ENCODE peak calls at places on chromosome 20, in seven cellular contexts. R, U, I, X, L, M and J are unnamed samples. For H3K4me1, the result is how much of the 10 kb centered on the place peaks cover.

GRCh38 chr20:23050847-23051627 is 1.6 kb upstream of the THBD start:
- DNase-seq in R (peak), U (peak), I (peak), X (peak), L (peak), M (peak), J (peak)

GRCh38 chr20:22962567-22963439 is 72.3 kb upstream of the SSTR4 start:
- DNase-seq in R (no peak), U (no peak), I (no peak), X (no peak), L (no peak), M (no peak), J (peak)

GRCh38 chr20:8764289-8764962 is 304.5 kb upstream of the PLCB4 start:
- DNase-seq in R (no peak), U (no peak), I (no peak), X (no peak), L (no peak), M (no peak), J (peak)

GRCh38 chr20:805713-806112 is 27.8 kb upstream of the FAM110A start:
- DNase-seq in R (peak), U (peak), I (no peak), X (no peak), L (peak), M (no peak), J (peak)

GRCh38 chr20:6480328-6481030 is 287.0 kb upstream of the BMP2 start:
- DNase-seq in R (no peak), U (no peak), I (no peak), X (no peak), L (no peak), M (no peak), J (peak)

GRCh38 chr20:5000263-5001173 is 792 bp downstream of the SLC23A2 start:
- DNase-seq in R (peak), U (peak), I (peak), X (no peak), L (peak), M (peak), J (no peak)

GRCh38 chr20:17421493-17421892 is 109.7 kb downstream of the BFSP1 start:
- DNase-seq in R (peak), U (no peak), I (no peak), X (no peak), L (no peak), M (no peak), J (no peak)

GRCh38 chr20:20273281-20273680 is 94.6 kb upstream of the INSM1 start:
- DNase-seq in R (no peak), U (no peak), I (no peak), X (no peak), L (no peak), M (no peak), J (peak)

GRCh38 chr20:40265872-40266533 is 423.0 kb downstream of the MAFB start:
- DNase-seq in R (peak), U (peak), I (peak), X (peak), L (peak), M (no peak), J (peak)

GRCh38 chr20:13883425-13883824 is 98.6 kb downstream of the NDUFAF5 start:
- DNase-seq in R (no peak), U (no peak), I (no peak), X (no peak), L (no peak), M (no peak), J (no peak)

GRCh38 chr20:59565768-59566461 is 38.4 kb upstream of the PHACTR3 start:
- DNase-seq in R (no peak), U (no peak), I (no peak), X (no peak), L (no peak), M (no peak), J (no peak)

GRCh38 chr20:63689046-63690000 is 7.1 kb upstream of the TNFRSF6B start:
- DNase-seq in R (no peak), U (no peak), I (no peak), X (no peak), L (no peak), M (no peak), J (no peak)

GRCh38 chr20:4225778-4226177 is 210.4 kb upstream of the RNF24 start:
- DNase-seq in R (no peak), U (peak), I (no peak), X (peak), L (no peak), M (no peak), J (peak)

GRCh38 chr20:37316775-37317170 is 27.3 kb downstream of the MANBAL start:
- DNase-seq in R (no peak), U (no peak), I (no peak), X (no peak), L (no peak), M (no peak), J (no peak)

DNA sequence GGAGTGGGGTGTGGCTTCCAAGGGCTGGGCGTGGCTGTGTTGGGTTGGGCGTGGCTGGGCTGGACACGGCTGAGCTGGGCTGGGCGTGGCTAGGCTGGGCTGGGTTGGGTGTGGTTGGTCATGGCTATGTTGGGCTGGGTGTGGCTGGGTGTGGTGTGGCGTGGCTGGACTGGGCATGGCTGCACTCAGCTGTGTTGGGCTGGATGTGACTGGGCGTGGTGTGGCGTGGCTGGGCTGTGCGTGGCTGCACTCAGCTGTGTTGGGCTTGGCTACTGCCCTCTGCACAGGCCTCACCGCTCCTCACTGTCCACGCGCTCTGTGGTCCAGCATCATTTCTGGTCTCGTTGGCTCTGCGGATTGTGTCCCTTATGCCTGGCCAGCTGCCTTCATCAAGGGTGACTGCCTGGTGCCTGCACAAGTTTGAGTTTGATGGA is 43.5 kb upstream of the SLCO4A1 start:
- DNase-seq in R (no peak), U (no peak), I (no peak), X (no peak), L (no peak), M (no peak), J (peak)
- H3K4me1 ChIP-seq in R (under half), U (under half), I (under half), X (under half), L (under half), M (under half), J (half or more)

GRCh38 chr20:36154696-36155628 is at the start of gene EPB41L1:
- DNase-seq in R (peak), U (peak), I (peak), X (no peak), L (peak), M (peak), J (peak)
- H3K9ac ChIP-seq in R (peak), U (peak), I (peak), X (no peak), L (peak), M (no peak), J (peak)

GRCh38 chr20:53783768-53784167 is 190.1 kb upstream of the ZNF217 start:
- DNase-seq in R (no peak), U (no peak), I (no peak), X (no peak), L (no peak), M (no peak), J (no peak)

GRCh38 chr20:53785320-53785719 is 191.7 kb upstream of the ZNF217 start:
- DNase-seq in R (no peak), U (no peak), I (no peak), X (no peak), L (no peak), M (no peak), J (peak)

GRCh38 chr20:53786445-53787267 is 193.0 kb upstream of the ZNF217 start:
- DNase-seq in R (peak), U (no peak), I (no peak), X (peak), L (no peak), M (no peak), J (peak)

GRCh38 chr20:53788253-53789022 is 194.8 kb upstream of the ZNF217 start:
- DNase-seq in R (no peak), U (no peak), I (no peak), X (no peak), L (no peak), M (no peak), J (no peak)

DNA sequence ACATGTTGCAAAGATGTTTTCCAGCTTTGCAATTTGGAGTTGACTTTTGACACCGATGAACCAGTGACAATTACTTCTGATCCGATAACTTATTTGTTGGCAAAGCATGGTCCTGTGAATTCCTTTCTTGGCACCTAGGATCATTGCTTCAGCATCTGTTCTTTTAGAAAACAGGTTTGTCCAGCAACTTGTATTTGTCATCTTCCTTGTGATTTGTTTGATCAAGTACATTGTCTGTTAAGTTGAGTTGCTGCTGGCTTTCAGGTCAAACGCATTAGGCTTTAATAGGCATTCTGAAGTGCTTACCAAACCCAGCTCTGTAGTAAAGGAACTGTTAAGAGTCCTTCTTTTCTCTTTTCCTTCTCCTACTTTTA is 192.4 kb upstream of the ZNF217 start:
- DNase-seq in R (no peak), U (no peak), I (no peak), X (no peak), L (no peak), M (no peak), J (peak)
- H3K4me1 ChIP-seq in R (under half), U (under half), I (under half), X (under half), L (under half), M (under half), J (half or more)

DNA sequence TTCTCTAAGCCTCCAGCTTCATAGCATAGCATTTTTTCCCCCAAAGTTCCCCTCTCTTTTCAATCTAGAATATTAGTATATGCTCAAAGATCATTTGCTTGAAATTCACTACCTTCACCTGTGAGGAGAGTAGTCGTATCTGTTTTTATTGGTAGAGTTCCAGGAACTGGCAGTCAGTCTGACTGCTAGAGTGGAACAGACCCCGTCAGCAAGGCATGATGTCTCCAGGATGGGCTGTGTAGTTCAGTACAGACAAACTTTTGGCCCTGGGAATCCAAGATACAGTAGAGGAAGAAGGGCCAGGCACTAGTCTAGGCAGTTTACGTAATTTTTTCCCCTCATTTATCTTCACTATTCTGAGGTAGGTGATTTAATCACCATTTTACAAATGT is 29.1 kb downstream of the RALY start:
- DNase-seq in R (no peak), U (no peak), I (no peak), X (no peak), L (no peak), M (no peak), J (no peak)
- H3K9ac ChIP-seq in R (no peak), U (no peak), I (no peak), X (no peak), L (no peak), M (no peak), J (no peak)

GRCh38 chr20:44403194-44404112 is 48.0 kb downstream of the HNF4A start:
- DNase-seq in R (no peak), U (no peak), I (no peak), X (no peak), L (no peak), M (no peak), J (no peak)

GRCh38 chr20:44400671-44401051 is 45.2 kb downstream of the HNF4A start:
- DNase-seq in R (no peak), U (no peak), I (peak), X (no peak), L (no peak), M (no peak), J (no peak)

GRCh38 chr20:44401052-44401769 is 45.7 kb downstream of the HNF4A start:
- DNase-seq in R (no peak), U (no peak), I (peak), X (no peak), L (no peak), M (no peak), J (no peak)

GRCh38 chr20:44402391-44403193 is 47.1 kb downstream of the HNF4A start:
- DNase-seq in R (no peak), U (no peak), I (no peak), X (no peak), L (no peak), M (no peak), J (no peak)

DNA sequence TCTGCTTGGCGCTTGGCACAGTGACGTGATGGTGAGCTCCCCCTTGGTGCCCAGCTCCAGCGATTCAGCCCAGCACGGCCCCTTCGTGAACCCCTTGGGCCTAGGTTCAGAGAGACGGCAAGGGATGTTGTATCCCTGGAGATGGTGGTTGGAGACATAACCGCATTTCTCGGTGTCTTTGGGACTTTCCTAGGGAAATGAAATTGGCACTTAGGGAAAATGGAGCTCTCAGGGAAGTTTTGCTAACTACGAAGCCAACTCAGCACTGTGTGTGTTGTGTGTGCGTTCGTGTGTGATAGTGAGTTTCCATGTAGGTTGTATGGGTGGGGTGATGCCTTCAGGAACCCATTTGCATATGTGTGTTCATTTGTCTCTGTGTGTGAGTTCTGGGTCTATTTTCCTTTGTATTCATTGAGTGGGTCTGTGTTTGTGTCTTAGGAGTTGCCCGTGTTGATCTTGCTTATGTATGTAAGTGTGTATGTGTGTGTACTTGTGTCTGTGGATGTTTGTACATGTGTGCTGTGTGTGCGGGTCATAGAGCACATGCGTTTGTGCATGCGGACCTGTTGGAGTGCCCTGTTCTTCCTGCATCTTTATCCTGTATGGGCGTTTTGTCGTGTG is 46.4 kb downstream of the HNF4A start:
- DNase-seq in R (no peak), U (no peak), I (no peak), X (no peak), L (no peak), M (no peak), J (no peak)
- H3K4me1 ChIP-seq in R (under half), U (under half), I (under half), X (under half), L (under half), M (under half), J (under half)

DNA sequence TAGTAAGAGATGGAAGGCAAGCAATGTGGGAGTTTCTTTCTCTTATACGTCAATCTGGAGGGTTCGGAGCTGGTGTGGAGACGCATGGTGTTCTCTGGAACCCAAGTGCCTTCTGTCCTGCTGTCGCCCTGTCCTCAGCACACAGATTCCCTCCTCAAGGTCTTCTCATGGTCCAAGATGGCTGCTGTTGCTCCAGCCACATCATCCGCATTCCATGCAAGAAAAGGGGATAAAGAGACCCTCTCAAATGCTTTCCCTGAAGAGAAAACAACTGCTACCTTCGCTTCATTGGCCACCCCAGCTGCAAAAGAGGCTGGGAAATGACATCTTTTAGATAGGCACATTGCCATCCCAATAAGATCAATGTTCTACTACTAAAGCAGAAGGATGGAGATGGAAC is 151.2 kb downstream of the ANKRD60 start:
- DNase-seq in R (no peak), U (no peak), I (peak), X (no peak), L (no peak), M (no peak), J (no peak)
- H3K9ac ChIP-seq in R (no peak), U (no peak), I (no peak), X (no peak), L (no peak), M (no peak), J (no peak)